ENCODE peak calls at places on chromosome 7, in six cellular contexts. S is cardiac muscle cell; D is CD8-positive, alpha-beta T cell; F is tibial artery; Z is astrocyte; G is endodermal cell. U is an unnamed sample. For H3K27me3, the result is how much of the 10 kb centered on the place peaks cover.

GRCh38 chr7:67438174-67438837 is 441.7 kb downstream of the TYW1 start:
- DNase-seq in Z (no peak), F (no peak), D (no peak), S (no peak), G (peak), U (no peak)

GRCh38 chr7:977326-978048 is 2.1 kb upstream of the COX19 start:
- DNase-seq in D (no peak), Z (no peak), S (peak), G (no peak), F (no peak), U (peak)

GRCh38 chr7:140649566-140650205 is 9.1 kb upstream of the DENND2A start:
- DNase-seq in Z (peak), F (peak), G (no peak), D (no peak), S (no peak), U (no peak)

GRCh38 chr7:128974241-128974934 is 36.7 kb downstream of the IRF5 start:
- DNase-seq in D (no peak), F (no peak), S (peak), Z (peak), G (peak), U (no peak)

GRCh38 chr7:13115157-13115772 is 427.8 kb downstream of the ARL4A start:
- DNase-seq in D (no peak), F (no peak), S (peak), G (peak), Z (peak), U (no peak)

GRCh38 chr7:137992738-137993394 is 9.0 kb downstream of the CREB3L2 start:
- DNase-seq in Z (peak), S (peak), D (no peak), G (no peak), F (peak), U (no peak)

GRCh38 chr7:119935418-119936025 is 337.5 kb upstream of the KCND2 start:
- DNase-seq in F (no peak), G (no peak), S (peak), D (no peak), Z (peak), U (no peak)

GRCh38 chr7:153588596-153588995 is 463.6 kb upstream of the DPP6 start:
- DNase-seq in F (no peak), S (no peak), Z (no peak), G (no peak), D (no peak), U (no peak)

GRCh38 chr7:96169439-96169838 is 152.5 kb downstream of the SLC25A13 start:
- DNase-seq in Z (peak), D (no peak), G (no peak), S (peak), F (no peak), U (no peak)

GRCh38 chr7:3095046-3095445 is 51.4 kb upstream of the CARD11 start:
- DNase-seq in F (no peak), Z (no peak), D (peak), G (no peak), S (no peak), U (no peak)

GRCh38 chr7:103656221-103656620 is 210.2 kb upstream of the SLC26A5 start:
- DNase-seq in F (no peak), G (no peak), Z (no peak), S (no peak), D (no peak), U (no peak)

GRCh38 chr7:20288036-20288435 is 42.7 kb upstream of the ITGB8 start:
- DNase-seq in F (no peak), D (no peak), G (no peak), S (peak), Z (peak), U (no peak)

GRCh38 chr7:101166603-101166908 is 1.2 kb upstream of the VGF start:
- DNase-seq in S (no peak), D (no peak), F (no peak), Z (no peak), G (no peak), U (no peak)

GRCh38 chr7:102261451-102261850 is 25.2 kb upstream of the SH2B2 start:
- DNase-seq in G (no peak), F (no peak), S (no peak), Z (no peak), D (no peak), U (no peak)

GRCh38 chr7:118918556-118918955 is 694.1 kb downstream of the ANKRD7 start:
- DNase-seq in D (no peak), F (no peak), G (no peak), S (peak), Z (peak), U (no peak)

GRCh38 chr7:116863168-116863670 is 832 bp downstream of the CAPZA2 start:
- DNase-seq in D (no peak), G (peak), S (peak), F (peak), Z (no peak), U (no peak)

GRCh38 chr7:74289018-74289659 is at the start of gene CLIP2:
- DNase-seq in S (peak), F (peak), Z (peak), D (peak), G (peak), U (peak)

GRCh38 chr7:76057813-76058145 is 9.9 kb downstream of the MDH2 start:
- DNase-seq in F (no peak), G (no peak), S (no peak), Z (no peak), D (no peak), U (no peak)

GRCh38 chr7:111092406-111093160 is 1.7 kb downstream of the LRRN3 start:
- DNase-seq in Z (no peak), G (no peak), D (no peak), F (no peak), S (no peak), U (no peak)

GRCh38 chr7:22357311-22358175 is 589 bp upstream of the RAPGEF5 start:
- DNase-seq in G (peak), S (peak), D (no peak), Z (peak), F (no peak), U (no peak)

GRCh38 chr7:94272821-94273583 is 121.7 kb upstream of the COL1A2 start:
- DNase-seq in F (no peak), Z (peak), S (no peak), D (no peak), G (no peak), U (no peak)

GRCh38 chr7:151684408-151685175 is 164.9 kb upstream of the RHEB start:
- DNase-seq in S (no peak), G (no peak), Z (no peak), D (no peak), F (peak), U (no peak)

GRCh38 chr7:75039709-75040108 is 33.9 kb downstream of the RCC1L start:
- DNase-seq in S (no peak), D (no peak), Z (no peak), F (no peak), G (no peak), U (no peak)

GRCh38 chr7:134016223-134016941 is 110.8 kb upstream of the LRGUK start:
- DNase-seq in F (no peak), D (no peak), S (peak), Z (peak), G (peak), U (no peak)

GRCh38 chr7:94547128-94547527 is 37.5 kb downstream of the CASD1 start:
- DNase-seq in F (no peak), G (no peak), D (no peak), Z (no peak), S (no peak), U (no peak)

GRCh38 chr7:2601907-2602735 is 29.7 kb upstream of the TTYH3 start:
- DNase-seq in S (no peak), Z (no peak), D (no peak), G (no peak), F (peak), U (no peak)

GRCh38 chr7:138979226-138979979 is 1.8 kb downstream of the KIAA1549 start:
- DNase-seq in D (no peak), Z (no peak), S (peak), G (peak), F (no peak), U (no peak)

GRCh38 chr7:53661645-53662217 is 626.3 kb downstream of the POM121L12 start:
- DNase-seq in Z (no peak), D (no peak), G (no peak), S (no peak), F (no peak), U (no peak)

GRCh38 chr7:151433721-151434400 is 6.1 kb downstream of the CRYGN start:
- DNase-seq in Z (no peak), G (no peak), D (no peak), F (no peak), S (no peak), U (peak)

GRCh38 chr7:104156842-104157277 is 51.0 kb downstream of the ORC5 start:
- DNase-seq in F (no peak), S (peak), G (no peak), Z (peak), D (no peak), U (no peak)

GRCh38 chr7:33773053-33773452 is 132.3 kb upstream of the BMPER start:
- DNase-seq in G (no peak), F (no peak), S (no peak), Z (peak), D (no peak), U (no peak)

GRCh38 chr7:33775790-33776189 is 129.5 kb upstream of the BMPER start:
- DNase-seq in G (no peak), Z (no peak), S (no peak), D (no peak), F (no peak), U (no peak)

GRCh38 chr7:33778195-33778594 is 127.1 kb upstream of the BMPER start:
- DNase-seq in Z (no peak), F (no peak), S (no peak), G (no peak), D (no peak), U (no peak)

GRCh38 chr7:33776791-33777190 is 128.5 kb upstream of the BMPER start:
- DNase-seq in F (no peak), S (no peak), Z (peak), G (no peak), D (no peak), U (no peak)

GRCh38 chr7:33774762-33775523 is 130.4 kb upstream of the BMPER start:
- DNase-seq in D (no peak), Z (peak), S (peak), F (peak), G (no peak), U (peak)
- H3K27me3 ChIP-seq in D (under half), Z (under half), S (under half), F (under half), G (under half), U (under half)

DNA sequence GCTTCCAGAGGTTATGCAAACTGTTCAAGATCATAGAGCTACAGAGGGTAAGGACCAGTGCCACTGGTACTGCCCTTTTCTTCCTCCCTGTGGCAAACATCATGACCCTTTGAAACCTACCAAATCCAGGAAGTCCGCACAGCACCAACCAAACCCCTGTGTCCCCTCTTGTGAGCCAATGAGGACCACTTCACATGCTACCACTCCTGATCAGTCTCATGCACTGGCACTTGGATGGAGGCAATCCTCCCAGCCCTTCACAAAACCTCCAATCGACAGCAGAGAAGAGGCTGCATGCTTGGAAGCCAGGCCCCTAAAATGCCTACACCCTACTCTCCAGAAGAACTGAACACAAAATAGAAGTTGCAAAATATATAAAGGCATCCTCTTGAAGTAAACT is 248.0 kb downstream of the TNS3 start:
- DNase-seq in F (no peak), S (no peak), D (no peak), G (peak), Z (no peak), U (no peak)
- H3K27me3 ChIP-seq in F (under half), S (under half), D (under half), G (under half), Z (under half), U (under half)

GRCh38 chr7:155227788-155228458 is 69.8 kb upstream of the INSIG1 start:
- DNase-seq in F (no peak), G (peak), S (no peak), Z (no peak), D (no peak), U (peak)
- H3K27me3 ChIP-seq in F (under half), G (under half), S (under half), Z (under half), D (under half), U (under half)

DNA sequence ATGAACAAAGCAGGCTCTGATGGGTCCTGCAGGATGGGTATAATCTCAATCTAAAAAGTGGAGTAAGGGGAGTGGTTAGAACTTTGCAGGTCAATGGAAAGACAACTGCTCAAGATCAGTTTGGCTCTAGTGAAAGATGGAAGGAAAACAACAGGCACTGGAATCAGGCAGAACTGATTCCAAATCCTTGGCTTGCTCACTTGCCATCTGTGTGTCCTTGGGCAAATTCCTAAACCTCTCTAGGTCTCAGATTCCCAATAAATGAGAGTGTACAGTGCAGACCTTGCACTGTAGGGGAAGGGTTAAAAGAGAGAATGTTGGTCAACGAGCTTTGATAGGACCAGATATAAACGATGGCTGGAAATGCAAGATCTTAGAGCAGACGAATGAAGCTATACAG is 186.1 kb upstream of the AOAH start:
- DNase-seq in Z (no peak), S (no peak), F (no peak), D (no peak), G (peak), U (no peak)
- H3K27me3 ChIP-seq in Z (under half), S (under half), F (under half), D (under half), G (under half), U (under half)

DNA sequence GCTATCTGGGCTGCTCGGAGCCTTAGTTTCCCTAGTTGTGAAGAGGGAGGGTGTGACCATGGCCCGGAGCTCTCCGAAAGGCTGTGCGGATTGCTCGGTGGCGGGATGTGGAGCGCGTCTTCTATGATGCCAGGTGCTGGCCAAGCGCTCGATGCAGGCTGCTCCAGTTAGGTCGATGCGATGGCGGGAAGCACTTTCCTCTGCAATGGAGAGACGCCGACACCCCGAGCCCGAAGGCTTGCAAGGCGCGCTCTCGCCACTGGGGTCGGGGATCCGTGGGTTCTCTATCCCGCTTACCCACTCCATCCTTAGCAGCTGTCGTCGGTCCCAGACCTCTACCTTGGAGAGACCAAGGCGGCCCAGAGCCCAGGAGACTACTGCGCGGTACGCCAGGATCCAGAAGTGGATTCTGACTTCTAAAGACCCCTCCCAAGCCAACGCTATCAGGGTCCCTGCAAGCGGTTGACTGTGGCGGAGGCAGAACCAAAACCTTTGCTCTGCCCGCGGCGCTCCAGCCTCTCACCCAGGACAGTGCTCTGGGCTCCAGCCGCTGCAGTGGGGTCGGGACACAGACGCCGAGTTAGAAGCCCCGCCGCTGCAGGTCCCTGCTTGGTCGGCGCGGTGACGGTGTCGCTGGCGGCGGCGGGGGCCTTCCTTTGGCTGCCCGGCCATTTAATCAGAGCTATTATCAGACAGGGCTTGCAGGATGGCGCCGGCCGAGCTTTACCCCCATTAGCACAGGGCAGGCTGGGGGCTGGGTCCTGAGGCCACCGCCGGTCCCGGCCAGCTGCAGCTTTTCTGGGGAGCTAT is 7.8 kb upstream of the TBX20 start:
- DNase-seq in S (peak), D (no peak), G (peak), F (no peak), Z (no peak), U (no peak)
- H3K27me3 ChIP-seq in S (under half), D (under half), G (half or more), F (under half), Z (half or more), U (under half)

GRCh38 chr7:114087674-114088539 is 169.1 kb upstream of the PPP1R3A start:
- DNase-seq in D (no peak), S (no peak), Z (no peak), F (no peak), G (peak), U (no peak)
- H3K27me3 ChIP-seq in D (under half), S (half or more), Z (under half), F (under half), G (under half), U (under half)

U was measured in upper lobe of left lung.